ENCODE peak calls at places on chromosome 17, in eight cellular contexts. I is neural progenitor cell; C is heart right ventricle; X is body of pancreas; D is BE2C; G is left ventricle myocardium inferior; Z is CD8-positive, alpha-beta T cell; V is tibial artery. O is an unnamed sample. For H3K4me1, the result is how much of the 10 kb centered on the place peaks cover.

GRCh38 chr17:61149862-61150362 is 249.7 kb upstream of the TBX2 start:
- DNase-seq in I (no peak), C (no peak), X (no peak), D (peak), G (no peak), Z (no peak), V (no peak), O (no peak)

GRCh38 chr17:73011016-73011486 is 81.4 kb downstream of the SLC39A11 start:
- DNase-seq in I (no peak), C (no peak), X (no peak), D (peak), G (no peak), Z (no peak), V (no peak), O (no peak)

GRCh38 chr17:7889166-7889584 is 586 bp downstream of the CHD3 start:
- DNase-seq in I (peak), C (peak), X (peak), D (peak), G (peak), Z (no peak), V (peak), O (no peak)

GRCh38 chr17:47690121-47690520 is 3.8 kb upstream of the TBKBP1 start:
- DNase-seq in I (no peak), C (no peak), X (no peak), D (no peak), G (no peak), Z (no peak), V (peak), O (no peak)

GRCh38 chr17:56894859-56895455 is 18.9 kb downstream of the TRIM25 start:
- DNase-seq in I (no peak), C (no peak), X (no peak), D (no peak), G (no peak), Z (no peak), V (no peak), O (no peak)

GRCh38 chr17:48804936-48805411 is 12.1 kb downstream of the TTLL6 start:
- DNase-seq in I (peak), C (peak), X (peak), D (peak), G (peak), Z (peak), V (peak), O (peak)

GRCh38 chr17:32320847-32321246 is 21.1 kb downstream of the C17orf75 start:
- DNase-seq in I (no peak), C (no peak), X (no peak), D (no peak), G (no peak), Z (no peak), V (no peak), O (no peak)

GRCh38 chr17:35373532-35373983 is at the start of gene SLFN11:
- DNase-seq in I (peak), C (peak), X (peak), D (no peak), G (peak), Z (peak), V (peak), O (no peak)

GRCh38 chr17:180380-181212 is 854 bp downstream of the DOC2B start:
- DNase-seq in I (peak), C (no peak), X (peak), D (no peak), G (peak), Z (no peak), V (no peak), O (no peak)

GRCh38 chr17:79698086-79698690 is 32.6 kb upstream of the ENPP7 start:
- DNase-seq in I (no peak), C (no peak), X (no peak), D (no peak), G (no peak), Z (no peak), V (no peak), O (no peak)

GRCh38 chr17:65099941-65100315 is 37.2 kb upstream of the RGS9 start:
- DNase-seq in I (no peak), C (no peak), X (peak), D (peak), G (peak), Z (peak), V (no peak), O (peak)

GRCh38 chr17:68514809-68515208 is 2.6 kb downstream of the PRKAR1A start:
- DNase-seq in I (no peak), C (no peak), X (no peak), D (no peak), G (no peak), Z (no peak), V (no peak), O (peak)

DNA sequence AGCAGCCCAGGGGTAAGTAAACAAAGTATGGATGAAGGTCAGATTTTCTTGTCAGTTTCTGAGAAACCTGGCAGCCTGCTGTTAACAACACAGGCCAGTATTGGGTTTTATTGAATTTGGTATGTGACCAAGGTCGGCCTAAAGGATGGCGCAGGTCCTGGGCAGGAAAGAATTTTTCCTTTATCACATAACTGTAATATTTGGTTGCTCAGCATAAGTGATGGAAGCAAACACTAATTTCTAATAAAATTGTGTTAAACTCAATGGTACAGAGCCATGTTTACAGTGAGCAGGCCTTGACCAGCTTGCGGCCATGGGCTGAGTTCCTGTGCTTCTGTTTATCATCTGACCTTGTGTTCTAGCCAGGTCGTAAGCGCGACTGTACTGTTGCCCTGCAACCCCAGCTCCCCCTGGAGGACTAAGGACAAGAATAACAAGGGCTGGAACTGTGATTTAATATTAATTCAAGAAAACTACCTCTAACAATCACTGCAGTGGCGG is 10.5 kb downstream of the POLDIP2 start:
- DNase-seq in I (peak), C (no peak), X (peak), D (no peak), G (no peak), Z (no peak), V (no peak), O (no peak)
- TF ChIP-seq CTCF in I (peak), C (peak), X (peak), D (peak), G (peak), Z (no peak), V (no peak), O (peak)

GRCh38 chr17:4005296-4006164 is 41.3 kb upstream of the ATP2A3 start:
- DNase-seq in I (no peak), C (no peak), X (no peak), D (no peak), G (no peak), Z (no peak), V (no peak), O (no peak)

GRCh38 chr17:4006745-4007211 is 42.5 kb upstream of the ATP2A3 start:
- DNase-seq in I (no peak), C (no peak), X (no peak), D (peak), G (no peak), Z (no peak), V (no peak), O (no peak)

GRCh38 chr17:4004517-4005295 is 40.5 kb upstream of the ATP2A3 start:
- DNase-seq in I (peak), C (peak), X (peak), D (peak), G (peak), Z (peak), V (no peak), O (peak)

GRCh38 chr17:4007346-4008081 is 43.3 kb upstream of the ATP2A3 start:
- DNase-seq in I (no peak), C (no peak), X (no peak), D (no peak), G (no peak), Z (no peak), V (no peak), O (no peak)

GRCh38 chr17:4006165-4006589 is 41.9 kb upstream of the ATP2A3 start:
- DNase-seq in I (no peak), C (no peak), X (no peak), D (no peak), G (no peak), Z (no peak), V (no peak), O (no peak)
- H3K4me1 ChIP-seq in I (under half), C (under half), X (under half), D (under half), G (under half), Z (under half), V (under half), O (under half)

GRCh38 chr17:40284085-40284713 is 3.5 kb upstream of the CDC6 start:
- DNase-seq in I (no peak), C (no peak), X (no peak), D (no peak), G (no peak), Z (no peak), V (no peak), O (peak)
- TF ChIP-seq CTCF in I (no peak), C (no peak), X (no peak), D (peak), G (peak), Z (no peak), V (no peak), O (peak)

GRCh38 chr17:43175213-43176118 is 4.5 kb downstream of the NBR1 start:
- DNase-seq in I (no peak), C (no peak), X (no peak), D (no peak), G (no peak), Z (no peak), V (no peak), O (peak)

GRCh38 chr17:43171761-43172487 is 910 bp downstream of the NBR1 start:
- DNase-seq in I (peak), C (peak), X (peak), D (peak), G (no peak), Z (no peak), V (no peak), O (peak)

GRCh38 chr17:43169561-43170139 is 1.4 kb upstream of the NBR1 start:
- DNase-seq in I (peak), C (peak), X (peak), D (peak), G (peak), Z (no peak), V (peak), O (no peak)

GRCh38 chr17:43170140-43170765 is 761 bp upstream of the NBR1 start:
- DNase-seq in I (peak), C (peak), X (peak), D (peak), G (peak), Z (peak), V (peak), O (peak)

DNA sequence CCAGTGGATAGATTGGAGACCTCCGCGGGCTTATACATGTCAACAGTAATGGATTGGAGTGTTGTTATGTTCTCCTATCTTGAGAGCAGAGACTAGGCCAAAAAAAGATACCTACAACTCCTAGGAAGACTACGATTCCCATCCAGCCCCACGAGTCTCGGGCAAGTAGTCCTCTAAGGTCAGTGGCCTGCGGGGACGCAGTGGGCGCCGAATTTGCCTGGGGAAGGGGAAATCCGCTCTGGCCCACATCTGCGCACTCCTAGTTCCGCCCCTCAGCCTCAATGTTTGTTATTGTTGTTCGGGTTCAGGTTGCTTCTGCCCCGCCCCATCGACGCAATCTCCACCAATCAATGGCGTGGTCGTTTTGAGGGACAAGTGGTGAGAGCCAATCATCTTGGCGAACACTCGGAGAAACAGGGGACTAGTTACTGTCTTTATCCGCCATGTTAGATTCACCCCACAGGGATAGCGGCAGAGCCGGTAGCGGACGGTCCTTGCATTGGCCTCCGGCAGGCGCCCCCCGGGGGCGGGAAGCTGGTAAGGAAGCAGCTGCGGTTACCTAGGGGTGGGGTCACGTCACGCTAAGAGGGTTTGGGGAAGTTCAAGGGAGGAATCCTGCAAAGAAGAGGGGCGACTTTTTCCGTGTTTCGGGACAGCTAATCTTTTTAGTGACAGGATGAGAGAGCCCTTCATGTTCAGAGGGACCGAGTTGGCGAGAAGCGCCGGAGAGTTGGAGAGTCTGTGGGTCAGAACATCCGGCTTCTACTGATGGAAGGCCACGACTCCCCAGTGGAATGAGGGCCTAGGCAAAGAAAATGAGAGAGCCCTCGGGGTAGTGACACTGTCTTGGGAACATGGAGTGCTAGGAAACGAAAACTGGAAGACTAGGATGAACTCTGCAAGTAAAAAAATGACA is at the start of gene NBR1:
- DNase-seq in I (peak), C (peak), X (peak), D (peak), G (peak), Z (peak), V (peak), O (peak)
- H3K4me1 ChIP-seq in I (under half), C (under half), X (under half), D (under half), G (half or more), Z (under half), V (half or more), O (under half)

DNA sequence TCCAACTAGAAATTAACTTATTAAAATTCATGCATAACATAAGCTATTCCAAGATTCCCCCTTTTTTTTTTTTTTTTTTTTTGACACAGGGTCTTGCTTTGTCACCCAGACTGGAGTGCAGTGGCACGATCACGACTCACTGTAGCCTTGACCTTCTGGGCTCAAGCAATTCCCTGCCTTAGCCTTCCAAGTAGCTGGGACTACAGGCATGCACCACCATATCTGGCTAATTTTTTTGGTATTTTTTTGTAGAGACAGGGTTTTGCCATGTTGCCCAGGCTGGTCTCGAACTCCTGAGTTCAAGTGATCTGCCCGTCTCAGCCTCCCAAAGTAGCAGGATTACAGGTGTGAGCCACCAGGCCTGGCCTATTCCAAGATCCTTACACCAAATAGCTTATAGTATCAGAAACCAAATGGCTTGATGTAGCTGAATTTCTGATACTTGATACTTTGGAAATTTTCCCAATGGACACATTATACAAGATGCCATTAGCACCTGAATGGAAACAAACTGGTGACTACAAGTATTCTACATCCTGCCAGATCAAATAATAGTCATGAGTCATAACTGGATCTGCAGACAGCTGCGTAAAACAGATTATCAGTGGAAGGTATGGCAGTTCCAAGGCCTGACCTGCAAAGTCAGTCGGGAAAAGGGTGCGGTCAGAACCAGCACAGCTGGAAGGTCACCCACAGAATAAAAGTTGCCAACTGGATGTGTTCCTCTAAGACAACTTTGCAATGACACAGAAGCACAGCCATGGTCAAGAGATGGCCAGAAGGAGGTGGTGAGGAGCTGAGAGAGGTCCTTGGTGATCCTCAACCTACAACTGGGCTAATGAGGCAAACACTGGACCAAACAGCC is 14.5 kb downstream of the TUBG1 start:
- DNase-seq in I (no peak), C (no peak), X (peak), D (no peak), G (no peak), Z (no peak), V (no peak), O (peak)
- TF ChIP-seq CTCF in I (no peak), C (no peak), X (no peak), D (peak), G (no peak), Z (no peak), V (no peak), O (peak)